ENCODE peak calls at places on chromosomes 12 and 14, in eight cellular contexts. M, F, Z, E, Q, T, K and N are unnamed samples.

GRCh38 chr14:80587096-80587724 is 354.3 kb downstream of the CEP128 start:
- DNase-seq in E (peak), Z (peak), Q (no peak), T (peak), M (peak), F (no peak), K (no peak), N (no peak)

GRCh38 chr12:5348491-5348890 is 83.4 kb upstream of the NTF3 start:
- DNase-seq in F (no peak), Z (no peak), E (no peak), M (no peak), Q (no peak), K (no peak), T (no peak), N (no peak)

GRCh38 chr12:93707836-93708235 is 30.7 kb downstream of the CRADD start:
- DNase-seq in M (peak), F (no peak), T (no peak), K (no peak), Z (peak), E (peak), Q (no peak), N (no peak)

GRCh38 chr12:112241176-112241575 is 115.8 kb downstream of the TRAFD1 start:
- DNase-seq in T (no peak), Q (no peak), Z (no peak), F (no peak), M (no peak), E (no peak), K (no peak), N (no peak)

GRCh38 chr12:119601877-119602536 is 8.4 kb downstream of the TMEM233 start:
- DNase-seq in Z (no peak), E (no peak), M (no peak), F (no peak), T (no peak), K (no peak), Q (no peak), N (no peak)

GRCh38 chr14:91127411-91127810 is 13.5 kb downstream of the DGLUCY start:
- DNase-seq in K (no peak), M (no peak), Z (no peak), F (no peak), E (no peak), T (no peak), Q (no peak), N (no peak)

GRCh38 chr12:67468549-67469245 is 179.8 kb upstream of the DYRK2 start:
- DNase-seq in F (no peak), E (no peak), M (no peak), T (no peak), K (no peak), Q (no peak), Z (no peak), N (no peak)

GRCh38 chr12:68638171-68638570 is 27.5 kb downstream of the RAP1B start:
- DNase-seq in E (no peak), Q (no peak), Z (no peak), T (no peak), K (no peak), M (no peak), F (no peak), N (no peak)

GRCh38 chr14:75454963-75455546 is 27.2 kb downstream of the JDP2 start:
- DNase-seq in M (no peak), K (no peak), E (no peak), Q (no peak), T (no peak), Z (peak), F (no peak), N (no peak)

GRCh38 chr12:22115711-22116110 is 69.7 kb downstream of the CMAS start:
- DNase-seq in K (no peak), Z (no peak), T (no peak), M (no peak), E (no peak), Q (no peak), F (no peak), N (no peak)

GRCh38 chr12:98780261-98780660 is 135.2 kb downstream of the APAF1 start:
- DNase-seq in Z (no peak), K (no peak), T (no peak), E (no peak), F (no peak), Q (no peak), M (no peak), N (no peak)

GRCh38 chr12:5200276-5201087 is 156.8 kb downstream of the KCNA5 start:
- DNase-seq in E (peak), M (peak), Z (no peak), Q (peak), F (no peak), T (peak), K (peak), N (no peak)

GRCh38 chr12:76552343-76552938 is 7.1 kb downstream of the OSBPL8 start:
- DNase-seq in F (no peak), E (no peak), K (no peak), Z (no peak), Q (no peak), T (no peak), M (no peak), N (no peak)

GRCh38 chr12:51218607-51219161 is 822 bp upstream of the POU6F1 start:
- DNase-seq in M (no peak), Q (no peak), Z (no peak), K (no peak), F (no peak), E (no peak), T (no peak), N (no peak)

GRCh38 chr14:77607741-77608302 is 8.6 kb downstream of the SPTLC2 start:
- DNase-seq in Z (no peak), F (peak), T (no peak), E (no peak), M (no peak), K (no peak), Q (no peak), N (no peak)